ENCODE peak calls at places on chromosomes 5 and 9, in six cellular contexts. Z, N, C, V, H and I are unnamed samples.
A peak's percentile ranks its signal among the peaks of the same experiment; 100 is the strongest.

GRCh38 chr9:113221003-113221799 is at the start of the genes FKBP15 and SLC31A1:
- DNase-seq in Z (peak; percentile 99), N (peak; percentile 95), C (peak; percentile 98), V (peak; percentile 98), H (peak; percentile 99), I (peak; percentile 99)

GRCh38 chr9:101184813-101185278 is 156.3 kb downstream of the PLPPR1 start:
- DNase-seq in Z (no peak), N (no peak), C (no peak), V (no peak), H (no peak), I (no peak)

GRCh38 chr5:141876628-141877477 is 1.4 kb downstream of the PCDH1 start:
- DNase-seq in Z (peak; percentile 65), N (no peak), C (peak; percentile 69), V (no peak), H (no peak), I (no peak)

GRCh38 chr5:163330723-163331668 is 106.4 kb upstream of the CCNG1 start:
- DNase-seq in Z (no peak), N (no peak), C (peak; percentile 84), V (no peak), H (no peak), I (no peak)

GRCh38 chr9:124182741-124183140 is 75.0 kb upstream of the NEK6 start:
- DNase-seq in Z (no peak), N (no peak), C (no peak), V (no peak), H (no peak), I (no peak)

GRCh38 chr5:154642499-154643245 is 112.5 kb upstream of the LARP1 start:
- DNase-seq in Z (peak; percentile 12), N (peak; percentile 38), C (peak; percentile 64), V (no peak), H (peak; percentile 47), I (peak; percentile 49)

GRCh38 chr9:93267681-93268505 is 84.0 kb downstream of the WNK2 start:
- DNase-seq in Z (no peak), N (no peak), C (no peak), V (no peak), H (no peak), I (no peak)

GRCh38 chr9:76255781-76256455 is 138.3 kb downstream of the RFK start:
- DNase-seq in Z (peak; percentile 57), N (no peak), C (no peak), V (peak; percentile 7), H (peak; percentile 99), I (peak; percentile 42)

GRCh38 chr5:95628933-95629332 is 9.0 kb downstream of the GPR150 start:
- DNase-seq in Z (no peak), N (no peak), C (peak; percentile 52), V (no peak), H (no peak), I (no peak)